ENCODE peak calls at places on chromosomes 5 and 9, in five cellular contexts. Q, H, U, S and F are unnamed samples.

GRCh38 chr9:2158111-2158610 is 143.0 kb downstream of the SMARCA2 start:
- DNase-seq in Q (peak), H (peak), U (peak), S (peak), F (no peak)

GRCh38 chr9:127976943-127977871 is 3.6 kb downstream of the EEIG1 start:
- DNase-seq in Q (no peak), H (no peak), U (no peak), S (no peak), F (no peak)

GRCh38 chr5:180499684-180500083 is 5.5 kb downstream of the CNOT6 start:
- DNase-seq in Q (no peak), H (no peak), U (no peak), S (no peak), F (no peak)

GRCh38 chr5:171707441-171707790 is 78.2 kb upstream of the SMIM23 start:
- DNase-seq in Q (no peak), H (no peak), U (no peak), S (no peak), F (no peak)

GRCh38 chr9:133715295-133715865 is 22.8 kb downstream of the SARDH start:
- DNase-seq in Q (peak), H (no peak), U (no peak), S (no peak), F (peak)

GRCh38 chr9:116381350-116381749 is 227.8 kb downstream of the PAPPA start:
- DNase-seq in Q (no peak), H (no peak), U (no peak), S (no peak), F (no peak)

GRCh38 chr5:159533197-159533596 is 202.9 kb upstream of the IL12B start:
- DNase-seq in Q (no peak), H (no peak), U (no peak), S (no peak), F (no peak)

GRCh38 chr5:31225118-31225517 is 31.6 kb downstream of the CDH6 start:
- DNase-seq in Q (no peak), H (no peak), U (no peak), S (no peak), F (no peak)

GRCh38 chr9:114467226-114467750 is 38.0 kb downstream of the WHRN start:
- DNase-seq in Q (no peak), H (no peak), U (no peak), S (no peak), F (no peak)

GRCh38 chr5:139745121-139745799 is 50.3 kb upstream of the PSD2 start:
- DNase-seq in Q (no peak), H (no peak), U (peak), S (peak), F (peak)

GRCh38 chr5:145980718-145981117 is 44.3 kb downstream of the SH3RF2 start:
- DNase-seq in Q (no peak), H (no peak), U (no peak), S (no peak), F (no peak)

GRCh38 chr5:115170924-115171510 is 1.3 kb upstream of the TRIM36 start:
- DNase-seq in Q (no peak), H (no peak), U (no peak), S (no peak), F (no peak)

GRCh38 chr5:167280111-167280510 is 1011.3 kb upstream of the WWC1 start:
- DNase-seq in Q (no peak), H (no peak), U (no peak), S (no peak), F (no peak)

GRCh38 chr5:150246835-150247234 is 42.7 kb downstream of the CAMK2A start:
- DNase-seq in Q (no peak), H (no peak), U (no peak), S (no peak), F (no peak)

GRCh38 chr9:35385042-35385441 is 104.9 kb upstream of the RUSC2 start:
- DNase-seq in Q (no peak), H (no peak), U (no peak), S (no peak), F (no peak)

GRCh38 chr9:127950513-127951210 is 13.0 kb upstream of the DPM2 start:
- DNase-seq in Q (no peak), H (no peak), U (no peak), S (peak), F (no peak)

GRCh38 chr9:2281031-2281802 is 266.1 kb downstream of the SMARCA2 start:
- DNase-seq in Q (no peak), H (no peak), U (no peak), S (no peak), F (no peak)

GRCh38 chr5:154562244-154562861 is 84.3 kb upstream of the HAND1 start:
- DNase-seq in Q (no peak), H (no peak), U (no peak), S (no peak), F (no peak)

GRCh38 chr5:43420241-43420640 is 8.1 kb upstream of the CCL28 start:
- DNase-seq in Q (no peak), H (no peak), U (no peak), S (no peak), F (no peak)

GRCh38 chr9:18438300-18438925 is 35.5 kb upstream of the ADAMTSL1 start:
- DNase-seq in Q (peak), H (peak), U (no peak), S (no peak), F (peak)

GRCh38 chr9:36867672-36868471 is 166.2 kb downstream of the PAX5 start:
- DNase-seq in Q (no peak), H (peak), U (no peak), S (no peak), F (no peak)

GRCh38 chr9:7273575-7273974 is 515.8 kb downstream of the KDM4C start:
- DNase-seq in Q (peak), H (no peak), U (no peak), S (no peak), F (no peak)

GRCh38 chr5:29079771-29080170 is 2041.4 kb upstream of the CDH9 start:
- DNase-seq in Q (no peak), H (no peak), U (no peak), S (no peak), F (no peak)

GRCh38 chr9:113695901-113696300 is 180.2 kb upstream of the ZNF618 start:
- DNase-seq in Q (no peak), H (no peak), U (no peak), S (no peak), F (no peak)

GRCh38 chr5:181217805-181218065 is 5.3 kb upstream of the TRIM41 start:
- DNase-seq in Q (no peak), H (no peak), U (no peak), S (no peak), F (no peak)

GRCh38 chr9:134187110-134187531 is 22.8 kb upstream of the RNU6ATAC start:
- DNase-seq in Q (peak), H (no peak), U (peak), S (peak), F (no peak)

GRCh38 chr9:14417230-14417629 is 103.3 kb upstream of the NFIB start:
- DNase-seq in Q (no peak), H (no peak), U (no peak), S (no peak), F (no peak)

GRCh38 chr9:110142868-110143866 is 64.8 kb downstream of the C9orf152 start:
- DNase-seq in Q (no peak), H (no peak), U (no peak), S (no peak), F (no peak)

GRCh38 chr5:167208911-167209310 is 1082.5 kb upstream of the WWC1 start:
- DNase-seq in Q (no peak), H (no peak), U (no peak), S (no peak), F (no peak)

GRCh38 chr9:90299963-90300362 is 342.7 kb downstream of the DIRAS2 start:
- DNase-seq in Q (no peak), H (no peak), U (no peak), S (no peak), F (no peak)

GRCh38 chr5:134038143-134038542 is 33.4 kb upstream of the VDAC1 start:
- DNase-seq in Q (no peak), H (peak), U (no peak), S (no peak), F (no peak)

GRCh38 chr9:35500130-35500748 is 10.3 kb downstream of the RUSC2 start:
- DNase-seq in Q (no peak), H (no peak), U (no peak), S (no peak), F (no peak)

GRCh38 chr9:135000647-135001245 is 83.0 kb upstream of the FCN1 start:
- DNase-seq in Q (no peak), H (no peak), U (no peak), S (no peak), F (no peak)

GRCh38 chr9:134892221-134892620 is 11.6 kb downstream of the FCN2 start:
- DNase-seq in Q (no peak), H (peak), U (no peak), S (no peak), F (no peak)

GRCh38 chr9:132160802-132161742 is 786 bp upstream of the NTNG2 start:
- DNase-seq in Q (no peak), H (peak), U (peak), S (no peak), F (no peak)

GRCh38 chr5:111863801-111864200 is 106.8 kb upstream of the NREP start:
- DNase-seq in Q (no peak), H (no peak), U (no peak), S (no peak), F (no peak)

DNA sequence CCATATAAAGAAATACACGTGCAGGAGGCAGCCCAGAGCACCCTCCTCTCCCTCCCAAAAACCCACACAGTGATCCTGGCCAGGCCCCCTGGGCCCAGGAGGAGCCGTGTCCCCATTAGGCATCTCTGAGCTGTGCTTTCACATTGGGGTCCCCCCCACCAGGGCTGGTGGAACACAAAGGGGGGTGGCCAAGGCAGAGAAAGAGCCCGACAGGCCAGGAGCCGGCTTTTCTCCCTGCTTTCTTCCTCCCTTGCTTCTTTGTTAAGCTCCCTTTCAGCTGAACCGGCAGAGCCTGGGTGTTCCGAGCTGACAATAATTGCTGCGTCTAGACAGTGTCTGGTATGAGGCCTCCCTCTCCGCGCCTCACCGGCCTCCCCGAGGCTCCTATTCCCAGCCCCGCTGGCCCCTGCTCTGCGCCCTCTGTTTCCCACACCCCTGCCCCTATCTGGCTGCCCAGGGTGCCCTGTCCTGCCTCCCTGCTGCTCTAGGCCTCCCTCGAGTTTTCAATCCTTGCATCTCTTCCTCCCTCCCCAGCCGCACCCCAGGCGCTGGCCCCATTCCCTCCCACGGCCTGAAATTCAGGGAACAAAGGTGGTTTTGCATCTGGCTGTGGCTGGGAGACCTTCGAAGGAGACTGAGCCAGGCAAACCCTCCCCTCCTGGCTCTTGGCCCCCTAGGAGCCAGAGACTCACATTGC is 120.6 kb downstream of the C9orf50 start:
- DNase-seq in Q (peak), H (no peak), U (no peak), S (no peak), F (peak)
- TF ChIP-seq POLR2A in Q (no peak), H (no peak), U (no peak), S (no peak), F (no peak)

GRCh38 chr5:166119506-166119905 is 2171.9 kb upstream of the WWC1 start:
- DNase-seq in Q (no peak), H (no peak), U (no peak), S (no peak), F (no peak)
- TF ChIP-seq EP300 in Q (no peak), H (no peak), U (no peak), S (no peak), F (no peak)

DNA sequence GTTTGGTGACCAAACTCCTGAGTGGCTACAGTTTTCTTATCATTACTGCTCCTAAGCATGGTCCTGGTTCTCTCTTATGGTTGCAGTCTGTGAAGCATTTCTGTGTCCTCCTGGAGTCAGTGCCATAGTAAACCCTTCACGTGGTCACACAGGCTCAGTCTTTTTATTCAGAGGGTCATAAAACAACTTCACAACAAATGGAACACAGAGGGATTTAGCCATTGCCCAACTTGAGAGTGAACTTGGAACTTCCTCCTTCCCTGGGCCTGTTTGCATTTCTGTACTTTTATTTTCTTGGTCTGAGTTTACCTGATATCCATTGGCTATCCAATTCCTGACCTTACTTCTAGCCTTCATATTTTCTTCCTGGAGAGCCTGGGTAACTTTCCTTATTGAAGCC is 144.9 kb downstream of the CCDC192 start:
- DNase-seq in Q (no peak), H (no peak), U (no peak), S (no peak), F (no peak)
- TF ChIP-seq POLR2A in Q (no peak), H (no peak), U (no peak), S (no peak), F (no peak)

DNA sequence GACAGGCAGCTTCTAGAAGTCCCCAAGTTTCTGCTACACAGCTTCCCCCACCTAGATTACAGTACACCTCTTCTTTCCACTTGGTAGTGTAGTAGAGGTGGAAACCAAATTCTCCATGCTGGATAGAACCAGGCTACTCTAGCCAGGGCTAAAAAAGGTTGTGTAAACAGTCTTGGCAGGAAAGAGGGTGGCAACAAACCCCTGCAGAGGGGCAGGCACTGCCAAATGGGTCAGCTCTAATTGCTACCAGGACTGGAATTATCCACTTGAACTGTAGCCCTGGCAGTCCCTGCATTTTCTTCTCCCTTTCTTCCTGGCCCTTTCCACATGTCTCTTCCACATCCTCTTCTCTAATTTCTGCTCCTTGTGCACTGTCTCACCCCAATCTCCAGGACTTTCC is 24.8 kb downstream of the RANBP3L start:
- DNase-seq in Q (no peak), H (no peak), U (no peak), S (no peak), F (no peak)
- TF ChIP-seq EP300 in Q (no peak), H (no peak), U (no peak), S (no peak), F (no peak)

DNA sequence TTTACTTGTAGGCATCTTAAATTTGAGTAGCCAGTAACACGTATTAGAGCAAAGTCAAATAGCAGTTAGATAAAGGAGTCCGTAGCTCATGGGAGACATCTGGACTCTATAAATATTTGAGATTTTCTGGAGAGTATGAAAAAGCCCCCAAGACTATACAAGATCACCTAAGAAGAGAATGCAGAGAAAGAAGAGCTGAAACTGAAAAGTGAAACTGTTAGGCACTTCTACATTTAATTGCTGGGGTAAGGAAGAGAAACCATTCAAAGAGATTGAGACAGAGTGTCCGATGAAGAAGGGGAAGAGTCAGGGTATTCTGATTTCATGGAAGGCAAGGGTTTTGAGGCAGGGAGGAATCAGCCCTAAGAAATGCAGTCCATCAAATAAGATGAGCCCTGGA is 2372.1 kb downstream of the MAT2B start:
- DNase-seq in Q (no peak), H (no peak), U (no peak), S (no peak), F (no peak)
- TF ChIP-seq POLR2A in Q (no peak), H (no peak), U (no peak), S (no peak), F (no peak)

GRCh38 chr9:121500165-121500478 is 478 bp upstream of the GGTA1 start:
- DNase-seq in Q (no peak), H (no peak), U (no peak), S (no peak), F (no peak)

GRCh38 chr9:121499427-121500164 is at the start of gene GGTA1:
- DNase-seq in Q (peak), H (peak), U (peak), S (peak), F (peak)

GRCh38 chr9:121498487-121499176 is 1.0 kb downstream of the GGTA1 start:
- DNase-seq in Q (peak), H (peak), U (peak), S (no peak), F (no peak)

GRCh38 chr9:121499177-121499426 is 542 bp downstream of the GGTA1 start:
- DNase-seq in Q (no peak), H (no peak), U (no peak), S (no peak), F (no peak)

GRCh38 chr9:121498150-121498486 is 1.5 kb downstream of the GGTA1 start:
- DNase-seq in Q (peak), H (peak), U (peak), S (no peak), F (no peak)
- TF ChIP-seq EP300 in Q (no peak), H (no peak), U (no peak), S (no peak), F (no peak)

GRCh38 chr5:69217732-69218568 is 16.7 kb upstream of the CDK7 start:
- DNase-seq in Q (peak), H (peak), U (peak), S (peak), F (peak)
- TF ChIP-seq POLR2A in Q (peak), H (no peak), U (peak), S (peak), F (peak)